ENCODE peak calls at places on chromosomes 11 and 22, in eight cellular contexts. One of them, this sample, is unnamed.

GRCh38 chr11:19903620-19904069 is 191.0 kb downstream of the NAV2 start:
- DNase-seq in NCI-H460: peak
- DNase-seq in frontal cortex: peak
- DNase-seq in HFFc6: peak
- DNase-seq in posterior vena cava: peak
- DNase-seq in EL: peak
- DNase-seq in activated CD4-positive, CD25-positive, alpha-beta regulatory T cell treated with anti-CD3 and anti-CD28 coated beads, Interleukin-2, amount 50 U/mL, for 16 hours: no peak
- DNase-seq in naive thymus-derived CD4-positive, alpha-beta T cell: no peak
- DNase-seq in this sample: peak

GRCh38 chr11:19244621-19245020 is 3.9 kb upstream of the E2F8 start:
- DNase-seq in naive thymus-derived CD4-positive, alpha-beta T cell: no peak
- DNase-seq in posterior vena cava: no peak
- DNase-seq in EL: peak
- DNase-seq in frontal cortex: no peak
- DNase-seq in activated CD4-positive, CD25-positive, alpha-beta regulatory T cell treated with anti-CD3 and anti-CD28 coated beads, Interleukin-2, amount 50 U/mL, for 16 hours: no peak
- DNase-seq in NCI-H460: no peak
- DNase-seq in HFFc6: no peak
- DNase-seq in this sample: no peak

GRCh38 chr22:23119492-23120414 is 22.0 kb downstream of the RSPH14 start:
- DNase-seq in HFFc6: no peak
- DNase-seq in EL: no peak
- DNase-seq in NCI-H460: no peak
- DNase-seq in activated CD4-positive, CD25-positive, alpha-beta regulatory T cell treated with anti-CD3 and anti-CD28 coated beads, Interleukin-2, amount 50 U/mL, for 16 hours: peak
- DNase-seq in frontal cortex: no peak
- DNase-seq in naive thymus-derived CD4-positive, alpha-beta T cell: peak
- DNase-seq in posterior vena cava: no peak
- DNase-seq in this sample: no peak

GRCh38 chr22:26550498-26551033 is 38.3 kb upstream of the TFIP11 start:
- DNase-seq in naive thymus-derived CD4-positive, alpha-beta T cell: no peak
- DNase-seq in posterior vena cava: peak
- DNase-seq in NCI-H460: no peak
- DNase-seq in frontal cortex: peak
- DNase-seq in EL: peak
- DNase-seq in HFFc6: peak
- DNase-seq in activated CD4-positive, CD25-positive, alpha-beta regulatory T cell treated with anti-CD3 and anti-CD28 coated beads, Interleukin-2, amount 50 U/mL, for 16 hours: no peak
- DNase-seq in this sample: no peak

GRCh38 chr22:38228873-38229740 is 27.3 kb downstream of the MAFF start:
- DNase-seq in naive thymus-derived CD4-positive, alpha-beta T cell: no peak
- DNase-seq in EL: peak
- DNase-seq in HFFc6: peak
- DNase-seq in activated CD4-positive, CD25-positive, alpha-beta regulatory T cell treated with anti-CD3 and anti-CD28 coated beads, Interleukin-2, amount 50 U/mL, for 16 hours: no peak
- DNase-seq in frontal cortex: no peak
- DNase-seq in posterior vena cava: no peak
- DNase-seq in NCI-H460: no peak
- DNase-seq in this sample: peak

GRCh38 chr11:68164437-68164836 is 43.2 kb upstream of the CHKA start:
- DNase-seq in HFFc6: peak
- DNase-seq in NCI-H460: no peak
- DNase-seq in naive thymus-derived CD4-positive, alpha-beta T cell: no peak
- DNase-seq in posterior vena cava: no peak
- DNase-seq in frontal cortex: no peak
- DNase-seq in activated CD4-positive, CD25-positive, alpha-beta regulatory T cell treated with anti-CD3 and anti-CD28 coated beads, Interleukin-2, amount 50 U/mL, for 16 hours: no peak
- DNase-seq in EL: peak
- DNase-seq in this sample: no peak

GRCh38 chr11:40125054-40125453 is 1334.4 kb downstream of the LRRC4C start:
- DNase-seq in posterior vena cava: no peak
- DNase-seq in frontal cortex: no peak
- DNase-seq in activated CD4-positive, CD25-positive, alpha-beta regulatory T cell treated with anti-CD3 and anti-CD28 coated beads, Interleukin-2, amount 50 U/mL, for 16 hours: no peak
- DNase-seq in EL: no peak
- DNase-seq in HFFc6: no peak
- DNase-seq in NCI-H460: no peak
- DNase-seq in naive thymus-derived CD4-positive, alpha-beta T cell: no peak
- DNase-seq in this sample: no peak

GRCh38 chr11:15500643-15501042 is 385.9 kb downstream of the INSC start:
- DNase-seq in posterior vena cava: no peak
- DNase-seq in EL: no peak
- DNase-seq in frontal cortex: no peak
- DNase-seq in HFFc6: no peak
- DNase-seq in naive thymus-derived CD4-positive, alpha-beta T cell: no peak
- DNase-seq in activated CD4-positive, CD25-positive, alpha-beta regulatory T cell treated with anti-CD3 and anti-CD28 coated beads, Interleukin-2, amount 50 U/mL, for 16 hours: no peak
- DNase-seq in NCI-H460: no peak
- DNase-seq in this sample: no peak

GRCh38 chr11:10588904-10589303 is 20.4 kb upstream of the LYVE1 start:
- DNase-seq in HFFc6: no peak
- DNase-seq in frontal cortex: no peak
- DNase-seq in activated CD4-positive, CD25-positive, alpha-beta regulatory T cell treated with anti-CD3 and anti-CD28 coated beads, Interleukin-2, amount 50 U/mL, for 16 hours: no peak
- DNase-seq in EL: no peak
- DNase-seq in NCI-H460: no peak
- DNase-seq in posterior vena cava: no peak
- DNase-seq in naive thymus-derived CD4-positive, alpha-beta T cell: no peak
- DNase-seq in this sample: no peak

GRCh38 chr11:495537-495931 is 11.5 kb downstream of the RNH1 start:
- DNase-seq in NCI-H460: no peak
- DNase-seq in activated CD4-positive, CD25-positive, alpha-beta regulatory T cell treated with anti-CD3 and anti-CD28 coated beads, Interleukin-2, amount 50 U/mL, for 16 hours: no peak
- DNase-seq in EL: no peak
- DNase-seq in frontal cortex: no peak
- DNase-seq in HFFc6: no peak
- DNase-seq in posterior vena cava: no peak
- DNase-seq in naive thymus-derived CD4-positive, alpha-beta T cell: no peak
- DNase-seq in this sample: no peak

GRCh38 chr11:61679893-61680621 is at the start of gene DAGLA:
- DNase-seq in NCI-H460: peak
- DNase-seq in posterior vena cava: peak
- DNase-seq in frontal cortex: peak
- DNase-seq in activated CD4-positive, CD25-positive, alpha-beta regulatory T cell treated with anti-CD3 and anti-CD28 coated beads, Interleukin-2, amount 50 U/mL, for 16 hours: peak
- DNase-seq in naive thymus-derived CD4-positive, alpha-beta T cell: peak
- DNase-seq in EL: peak
- DNase-seq in HFFc6: no peak
- DNase-seq in this sample: peak

GRCh38 chr22:37759281-37759680 is 48.5 kb upstream of the GCAT start:
- DNase-seq in naive thymus-derived CD4-positive, alpha-beta T cell: no peak
- DNase-seq in posterior vena cava: no peak
- DNase-seq in EL: no peak
- DNase-seq in activated CD4-positive, CD25-positive, alpha-beta regulatory T cell treated with anti-CD3 and anti-CD28 coated beads, Interleukin-2, amount 50 U/mL, for 16 hours: no peak
- DNase-seq in NCI-H460: no peak
- DNase-seq in HFFc6: no peak
- DNase-seq in frontal cortex: no peak
- DNase-seq in this sample: no peak

GRCh38 chr11:2516276-2517015 is 71.6 kb downstream of the KCNQ1 start:
- DNase-seq in HFFc6: no peak
- DNase-seq in naive thymus-derived CD4-positive, alpha-beta T cell: no peak
- DNase-seq in EL: no peak
- DNase-seq in NCI-H460: no peak
- DNase-seq in activated CD4-positive, CD25-positive, alpha-beta regulatory T cell treated with anti-CD3 and anti-CD28 coated beads, Interleukin-2, amount 50 U/mL, for 16 hours: no peak
- DNase-seq in frontal cortex: no peak
- DNase-seq in posterior vena cava: peak
- DNase-seq in this sample: no peak

GRCh38 chr11:33716236-33716635 is 15.6 kb upstream of the C11orf91 start:
- DNase-seq in activated CD4-positive, CD25-positive, alpha-beta regulatory T cell treated with anti-CD3 and anti-CD28 coated beads, Interleukin-2, amount 50 U/mL, for 16 hours: no peak
- DNase-seq in HFFc6: peak
- DNase-seq in posterior vena cava: no peak
- DNase-seq in frontal cortex: no peak
- DNase-seq in EL: peak
- DNase-seq in naive thymus-derived CD4-positive, alpha-beta T cell: no peak
- DNase-seq in NCI-H460: no peak
- DNase-seq in this sample: no peak

GRCh38 chr11:122743949-122744876 is 88.7 kb downstream of the UBASH3B start:
- DNase-seq in naive thymus-derived CD4-positive, alpha-beta T cell: peak
- DNase-seq in EL: no peak
- DNase-seq in frontal cortex: no peak
- DNase-seq in posterior vena cava: no peak
- DNase-seq in HFFc6: no peak
- DNase-seq in activated CD4-positive, CD25-positive, alpha-beta regulatory T cell treated with anti-CD3 and anti-CD28 coated beads, Interleukin-2, amount 50 U/mL, for 16 hours: peak
- DNase-seq in NCI-H460: no peak
- DNase-seq in this sample: no peak

GRCh38 chr22:44918166-44918924 is 91.5 kb downstream of the PHF21B start:
- DNase-seq in frontal cortex: no peak
- DNase-seq in naive thymus-derived CD4-positive, alpha-beta T cell: no peak
- DNase-seq in activated CD4-positive, CD25-positive, alpha-beta regulatory T cell treated with anti-CD3 and anti-CD28 coated beads, Interleukin-2, amount 50 U/mL, for 16 hours: no peak
- DNase-seq in EL: no peak
- DNase-seq in NCI-H460: no peak
- DNase-seq in HFFc6: no peak
- DNase-seq in posterior vena cava: peak
- DNase-seq in this sample: no peak

GRCh38 chr11:116693206-116694016 is 79.4 kb downstream of the BUD13 start:
- DNase-seq in NCI-H460: no peak
- DNase-seq in HFFc6: no peak
- DNase-seq in naive thymus-derived CD4-positive, alpha-beta T cell: no peak
- DNase-seq in frontal cortex: no peak
- DNase-seq in EL: no peak
- DNase-seq in activated CD4-positive, CD25-positive, alpha-beta regulatory T cell treated with anti-CD3 and anti-CD28 coated beads, Interleukin-2, amount 50 U/mL, for 16 hours: no peak
- DNase-seq in posterior vena cava: peak
- DNase-seq in this sample: no peak

GRCh38 chr22:31818481-31819392 is 64.9 kb downstream of the DEPDC5 start:
- DNase-seq in frontal cortex: no peak
- DNase-seq in HFFc6: peak
- DNase-seq in EL: peak
- DNase-seq in NCI-H460: no peak
- DNase-seq in naive thymus-derived CD4-positive, alpha-beta T cell: no peak
- DNase-seq in activated CD4-positive, CD25-positive, alpha-beta regulatory T cell treated with anti-CD3 and anti-CD28 coated beads, Interleukin-2, amount 50 U/mL, for 16 hours: no peak
- DNase-seq in posterior vena cava: no peak
- DNase-seq in this sample: no peak

GRCh38 chr11:105741488-105742020 is 131.7 kb downstream of the GRIA4 start:
- DNase-seq in NCI-H460: no peak
- DNase-seq in HFFc6: no peak
- DNase-seq in naive thymus-derived CD4-positive, alpha-beta T cell: no peak
- DNase-seq in posterior vena cava: no peak
- DNase-seq in frontal cortex: no peak
- DNase-seq in EL: no peak
- DNase-seq in activated CD4-positive, CD25-positive, alpha-beta regulatory T cell treated with anti-CD3 and anti-CD28 coated beads, Interleukin-2, amount 50 U/mL, for 16 hours: no peak
- DNase-seq in this sample: no peak

GRCh38 chr11:130782361-130783221 is 133.7 kb downstream of the SNX19 start:
- DNase-seq in naive thymus-derived CD4-positive, alpha-beta T cell: no peak
- DNase-seq in EL: peak
- DNase-seq in NCI-H460: no peak
- DNase-seq in activated CD4-positive, CD25-positive, alpha-beta regulatory T cell treated with anti-CD3 and anti-CD28 coated beads, Interleukin-2, amount 50 U/mL, for 16 hours: no peak
- DNase-seq in posterior vena cava: no peak
- DNase-seq in frontal cortex: no peak
- DNase-seq in HFFc6: peak
- DNase-seq in this sample: no peak

GRCh38 chr11:94897330-94897768 is 76.0 kb downstream of the CWC15 start:
- DNase-seq in posterior vena cava: no peak
- DNase-seq in activated CD4-positive, CD25-positive, alpha-beta regulatory T cell treated with anti-CD3 and anti-CD28 coated beads, Interleukin-2, amount 50 U/mL, for 16 hours: no peak
- DNase-seq in NCI-H460: peak
- DNase-seq in HFFc6: peak
- DNase-seq in frontal cortex: no peak
- DNase-seq in naive thymus-derived CD4-positive, alpha-beta T cell: no peak
- DNase-seq in EL: peak
- DNase-seq in this sample: peak

GRCh38 chr22:28187612-28188011 is 268.6 kb upstream of the PITPNB start:
- DNase-seq in naive thymus-derived CD4-positive, alpha-beta T cell: no peak
- DNase-seq in EL: no peak
- DNase-seq in frontal cortex: no peak
- DNase-seq in activated CD4-positive, CD25-positive, alpha-beta regulatory T cell treated with anti-CD3 and anti-CD28 coated beads, Interleukin-2, amount 50 U/mL, for 16 hours: no peak
- DNase-seq in NCI-H460: no peak
- DNase-seq in HFFc6: no peak
- DNase-seq in posterior vena cava: no peak
- DNase-seq in this sample: no peak

GRCh38 chr22:36887164-36887563 is 26.3 kb upstream of the CSF2RB start:
- DNase-seq in NCI-H460: no peak
- DNase-seq in HFFc6: no peak
- DNase-seq in frontal cortex: no peak
- DNase-seq in posterior vena cava: no peak
- DNase-seq in EL: no peak
- DNase-seq in activated CD4-positive, CD25-positive, alpha-beta regulatory T cell treated with anti-CD3 and anti-CD28 coated beads, Interleukin-2, amount 50 U/mL, for 16 hours: no peak
- DNase-seq in naive thymus-derived CD4-positive, alpha-beta T cell: no peak
- DNase-seq in this sample: no peak

GRCh38 chr11:45461514-45461913 is 175.4 kb upstream of the SYT13 start:
- DNase-seq in activated CD4-positive, CD25-positive, alpha-beta regulatory T cell treated with anti-CD3 and anti-CD28 coated beads, Interleukin-2, amount 50 U/mL, for 16 hours: no peak
- DNase-seq in HFFc6: no peak
- DNase-seq in posterior vena cava: no peak
- DNase-seq in naive thymus-derived CD4-positive, alpha-beta T cell: no peak
- DNase-seq in EL: no peak
- DNase-seq in NCI-H460: no peak
- DNase-seq in frontal cortex: no peak
- DNase-seq in this sample: no peak

GRCh38 chr11:2575611-2576051 is 124.2 kb downstream of the KCNQ1OT1 start:
- DNase-seq in NCI-H460: no peak
- DNase-seq in HFFc6: no peak
- DNase-seq in activated CD4-positive, CD25-positive, alpha-beta regulatory T cell treated with anti-CD3 and anti-CD28 coated beads, Interleukin-2, amount 50 U/mL, for 16 hours: no peak
- DNase-seq in posterior vena cava: peak
- DNase-seq in naive thymus-derived CD4-positive, alpha-beta T cell: no peak
- DNase-seq in frontal cortex: no peak
- DNase-seq in EL: no peak
- DNase-seq in this sample: no peak

GRCh38 chr11:113142508-113142907 is 171.9 kb upstream of the TTC12 start:
- DNase-seq in posterior vena cava: no peak
- DNase-seq in activated CD4-positive, CD25-positive, alpha-beta regulatory T cell treated with anti-CD3 and anti-CD28 coated beads, Interleukin-2, amount 50 U/mL, for 16 hours: no peak
- DNase-seq in NCI-H460: no peak
- DNase-seq in naive thymus-derived CD4-positive, alpha-beta T cell: no peak
- DNase-seq in frontal cortex: no peak
- DNase-seq in EL: no peak
- DNase-seq in HFFc6: no peak
- DNase-seq in this sample: no peak

GRCh38 chr11:72573380-72573949 is 100.8 kb downstream of the PDE2A start:
- DNase-seq in posterior vena cava: no peak
- DNase-seq in NCI-H460: peak
- DNase-seq in activated CD4-positive, CD25-positive, alpha-beta regulatory T cell treated with anti-CD3 and anti-CD28 coated beads, Interleukin-2, amount 50 U/mL, for 16 hours: no peak
- DNase-seq in frontal cortex: no peak
- DNase-seq in HFFc6: peak
- DNase-seq in naive thymus-derived CD4-positive, alpha-beta T cell: no peak
- DNase-seq in EL: peak
- DNase-seq in this sample: peak

GRCh38 chr11:26623076-26623666 is 51.1 kb upstream of the MUC15 start:
- DNase-seq in frontal cortex: no peak
- DNase-seq in naive thymus-derived CD4-positive, alpha-beta T cell: no peak
- DNase-seq in HFFc6: no peak
- DNase-seq in activated CD4-positive, CD25-positive, alpha-beta regulatory T cell treated with anti-CD3 and anti-CD28 coated beads, Interleukin-2, amount 50 U/mL, for 16 hours: no peak
- DNase-seq in EL: no peak
- DNase-seq in posterior vena cava: no peak
- DNase-seq in NCI-H460: no peak
- DNase-seq in this sample: peak

GRCh38 chr11:1241706-1242105 is 18.8 kb downstream of the MUC5B start:
- DNase-seq in naive thymus-derived CD4-positive, alpha-beta T cell: no peak
- DNase-seq in activated CD4-positive, CD25-positive, alpha-beta regulatory T cell treated with anti-CD3 and anti-CD28 coated beads, Interleukin-2, amount 50 U/mL, for 16 hours: no peak
- DNase-seq in HFFc6: no peak
- DNase-seq in posterior vena cava: no peak
- DNase-seq in NCI-H460: no peak
- DNase-seq in EL: no peak
- DNase-seq in frontal cortex: no peak
- DNase-seq in this sample: no peak

GRCh38 chr11:31417816-31418215 is 48.2 kb downstream of the DNAJC24 start:
- DNase-seq in EL: no peak
- DNase-seq in frontal cortex: no peak
- DNase-seq in activated CD4-positive, CD25-positive, alpha-beta regulatory T cell treated with anti-CD3 and anti-CD28 coated beads, Interleukin-2, amount 50 U/mL, for 16 hours: no peak
- DNase-seq in naive thymus-derived CD4-positive, alpha-beta T cell: no peak
- DNase-seq in posterior vena cava: no peak
- DNase-seq in HFFc6: no peak
- DNase-seq in NCI-H460: no peak
- DNase-seq in this sample: no peak